ENCODE peak calls at places on chromosome X, in seven cellular contexts. A, M, L, P, J, Z and V are unnamed samples.

GRCh38 chrX:153645921-153646481 is 1.0 kb upstream of the DUSP9 start:
- DNase-seq in Z (peak; percentile 57), M (no peak), L (no peak), J (no peak), P (no peak), A (no peak), V (no peak)

GRCh38 chrX:70970482-70970999 is 39.6 kb upstream of the SLC7A3 start:
- DNase-seq in J (peak; percentile 42), P (no peak), A (no peak), M (no peak), Z (peak; percentile 50), L (no peak), V (no peak)

GRCh38 chrX:56788717-56789122 is 59.7 kb downstream of the NBDY start:
- DNase-seq in P (peak; percentile 79), M (no peak), J (no peak), Z (no peak), A (no peak), L (no peak), V (no peak)

GRCh38 chrX:150536455-150537116 is 31.8 kb upstream of the MTM1 start:
- DNase-seq in L (no peak), Z (no peak), J (peak; percentile 6), P (no peak), A (no peak), M (no peak), V (no peak)

GRCh38 chrX:101219116-101219839 is at the start of gene DRP2:
- DNase-seq in L (no peak), J (no peak), P (no peak), M (no peak), A (no peak), Z (no peak), V (no peak)

GRCh38 chrX:87528487-87528886 is 10.9 kb downstream of the KLHL4 start:
- DNase-seq in P (no peak), M (no peak), L (no peak), Z (peak; percentile 0), A (no peak), J (peak; percentile 1), V (no peak)

GRCh38 chrX:69179380-69179911 is 14.2 kb upstream of the PJA1 start:
- DNase-seq in Z (no peak), L (no peak), P (no peak), J (peak; percentile 64), A (peak; percentile 30), M (peak; percentile 1), V (peak; percentile 81)

GRCh38 chrX:53458082-53458481 is 23.9 kb upstream of the HSD17B10 start:
- DNase-seq in L (no peak), A (no peak), J (no peak), Z (no peak), M (no peak), P (no peak), V (no peak)

GRCh38 chrX:53511302-53511701 is 77.1 kb upstream of the HSD17B10 start:
- DNase-seq in A (no peak), P (no peak), L (no peak), M (no peak), J (no peak), Z (no peak), V (no peak)

GRCh38 chrX:150696264-150696789 is 3.1 kb downstream of the MTMR1 start:
- DNase-seq in M (no peak), J (no peak), A (no peak), P (no peak), Z (no peak), L (no peak), V (no peak)

GRCh38 chrX:117957128-117957527 is 159.5 kb downstream of the KLHL13 start:
- DNase-seq in M (no peak), P (no peak), J (no peak), L (no peak), Z (no peak), A (no peak), V (no peak)

GRCh38 chrX:21698274-21698673 is 40.1 kb upstream of the KLHL34 start:
- DNase-seq in J (no peak), A (no peak), Z (no peak), P (no peak), L (no peak), M (no peak), V (no peak)

GRCh38 chrX:19272452-19272851 is 71.3 kb upstream of the PDHA1 start:
- DNase-seq in L (no peak), J (no peak), Z (no peak), P (no peak), A (no peak), M (no peak), V (no peak)

GRCh38 chrX:37783284-37783683 is 3.4 kb downstream of the CYBB start:
- DNase-seq in P (no peak), M (no peak), Z (no peak), J (no peak), A (no peak), L (no peak), V (no peak)

GRCh38 chrX:153726286-153727107 is 1.8 kb downstream of the ABCD1 start:
- DNase-seq in A (peak; percentile 63), Z (peak; percentile 95), J (peak; percentile 80), P (peak; percentile 61), M (no peak), L (peak; percentile 24), V (peak; percentile 86)

GRCh38 chrX:13937370-13938052 is 92.2 kb downstream of the GEMIN8 start:
- DNase-seq in L (no peak), M (no peak), Z (peak; percentile 86), P (no peak), A (no peak), J (no peak), V (no peak)

GRCh38 chrX:140709421-140709846 is at the start of gene LINC00632:
- DNase-seq in J (peak; percentile 53), L (no peak), Z (no peak), A (no peak), M (no peak), P (no peak), V (no peak)

GRCh38 chrX:119970574-119970973 is 27.0 kb upstream of the NKAP start:
- DNase-seq in Z (no peak), J (no peak), M (no peak), A (no peak), L (no peak), P (no peak), V (no peak)

DNA sequence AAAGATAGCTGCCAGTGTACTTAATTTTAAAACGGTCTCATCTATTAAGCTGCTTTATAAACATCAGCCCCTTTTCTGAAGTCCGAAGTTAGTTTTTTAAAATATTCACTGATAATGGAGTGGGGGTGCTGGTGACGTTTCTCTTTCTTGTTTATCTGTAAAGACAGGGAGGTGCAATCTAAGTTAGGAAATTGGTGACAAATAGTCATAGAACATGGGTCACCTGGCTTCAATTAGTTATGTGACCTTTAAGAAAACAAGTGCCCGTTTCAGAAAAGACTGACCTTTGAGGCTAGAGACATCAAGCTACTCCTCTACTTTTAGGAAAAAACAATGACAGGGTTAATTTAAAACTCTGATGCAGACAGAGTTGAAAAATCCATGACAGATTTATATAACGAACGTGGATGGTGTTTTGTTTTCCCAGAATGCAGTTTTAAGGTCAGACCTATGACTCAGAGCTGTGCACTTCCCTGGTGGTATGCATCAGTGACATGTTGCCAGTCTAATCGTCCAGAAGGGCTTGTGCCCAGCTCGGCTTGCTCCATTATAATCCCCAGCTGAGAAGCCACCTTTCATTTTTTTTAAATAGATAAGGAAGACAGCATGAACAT is 38.2 kb downstream of the FHL1 start:
- DNase-seq in J (no peak), A (no peak), M (no peak), P (no peak), Z (no peak), L (no peak), V (no peak)
- H3K27me3 ChIP-seq in J (no peaks in the 10 kb centered on the region), A (no peaks in the 10 kb centered on the region), M (no peaks in the 10 kb centered on the region), P (no peaks in the 10 kb centered on the region), Z (no peaks in the 10 kb centered on the region), L (peaks cover 5% of the 10 kb centered on the region), V (no peaks in the 10 kb centered on the region)

GRCh38 chrX:72662020-72662747 is 51.9 kb downstream of the PHKA1 start:
- DNase-seq in A (no peak), P (peak; percentile 14), Z (no peak), L (no peak), M (no peak), J (no peak), V (no peak)
- TF ChIP-seq CTCF in A (no peak), P (no peak), Z (no peak), L (no peak), M (no peak), J (no peak), V (no peak)

GRCh38 chrX:82589410-82589809 is 918.7 kb upstream of the POU3F4 start:
- DNase-seq in P (no peak), A (no peak), J (no peak), L (no peak), Z (no peak), M (no peak), V (no peak)

GRCh38 chrX:82585868-82586267 is 922.2 kb upstream of the POU3F4 start:
- DNase-seq in M (no peak), Z (no peak), J (no peak), P (no peak), A (no peak), L (no peak), V (no peak)

DNA sequence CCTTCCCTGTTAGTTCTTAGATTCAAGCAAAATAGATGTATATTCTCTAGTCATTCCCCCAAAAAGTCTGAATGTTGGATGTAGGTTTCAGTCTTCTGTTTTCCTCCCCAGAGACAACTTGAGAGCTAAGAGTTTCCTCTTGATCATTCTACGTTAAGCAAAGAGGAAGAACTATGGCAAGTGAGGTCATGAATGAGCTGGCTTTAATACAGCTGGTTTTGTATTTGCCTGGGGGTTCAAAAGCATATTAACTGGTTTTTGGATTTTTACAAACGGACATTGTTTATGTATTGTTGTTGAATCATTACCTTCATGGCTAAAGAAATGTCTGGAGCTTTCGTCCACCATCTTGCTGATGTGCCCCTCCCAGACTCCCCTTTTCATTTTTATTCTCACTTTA is 916.7 kb upstream of the POU3F4 start:
- DNase-seq in A (no peak), J (no peak), L (no peak), M (no peak), Z (no peak), P (no peak), V (no peak)
- H3K27me3 ChIP-seq in A (no peaks in the 10 kb centered on the region), J (no peaks in the 10 kb centered on the region), L (no peaks in the 10 kb centered on the region), M (no peaks in the 10 kb centered on the region), Z (no peaks in the 10 kb centered on the region), P (no peaks in the 10 kb centered on the region), V (no peaks in the 10 kb centered on the region)

GRCh38 chrX:15240414-15240813 is 29.5 kb downstream of the ASB9 start:
- DNase-seq in L (no peak), A (no peak), P (no peak), M (no peak), Z (no peak), J (no peak), V (no peak)
- TF ChIP-seq CTCF in L (no peak), A (no peak), P (no peak), M (no peak), Z (no peak), J (no peak), V (no peak)

GRCh38 chrX:103776586-103776985 is at the start of gene PLP1:
- DNase-seq in Z (no peak), A (no peak), L (no peak), P (no peak), J (peak; percentile 8), M (no peak), V (no peak)
- H3K27me3 ChIP-seq in Z (peaks cover 50% of the 10 kb centered on the region), A (peaks cover 12% of the 10 kb centered on the region), L (peaks cover 5% of the 10 kb centered on the region), P (no peaks in the 10 kb centered on the region), J (no peaks in the 10 kb centered on the region), M (peaks cover 4% of the 10 kb centered on the region), V (no peaks in the 10 kb centered on the region)